ENCODE peak calls at places on chromosomes 7 and 10, in seven cellular contexts. R is body of pancreas, K is endodermal cell, N is endothelial cell of umbilical vein, M is GM10248, F is RWPE1, A is brain microvascular endothelial cell. Y is an unnamed sample.

GRCh38 chr7:151051108-151051507 is 2.8 kb downstream of the ASIC3 start:
- DNase-seq in K (peak), R (peak), M (no peak), A (peak), N (peak), F (peak), Y (no peak)

GRCh38 chr7:156919132-156919713 is 26.2 kb upstream of the LMBR1 start:
- DNase-seq in R (peak), K (no peak), N (no peak), M (no peak), F (no peak), A (no peak), Y (no peak)

GRCh38 chr10:46516660-46517416 is 39.6 kb downstream of the GPRIN2 start:
- DNase-seq in A (peak), N (peak), R (no peak), F (peak), K (peak), M (no peak), Y (no peak)

GRCh38 chr10:91034042-91034441 is 113.2 kb upstream of the ANKRD1 start:
- DNase-seq in R (no peak), A (no peak), M (no peak), K (no peak), N (no peak), F (no peak), Y (no peak)

GRCh38 chr7:96284838-96285237 is 37.1 kb downstream of the SLC25A13 start:
- DNase-seq in M (peak), N (no peak), A (no peak), R (no peak), K (no peak), F (no peak), Y (peak)

GRCh38 chr10:30467939-30468338 is 34.0 kb downstream of the MAP3K8 start:
- DNase-seq in F (no peak), A (no peak), M (peak), K (no peak), R (no peak), N (no peak), Y (peak)

GRCh38 chr7:88224596-88225275 is 4.9 kb upstream of the SRI start:
- DNase-seq in F (peak), N (no peak), K (no peak), M (no peak), R (no peak), A (peak), Y (no peak)

GRCh38 chr7:37432240-37432917 is 16.3 kb downstream of the ELMO1 start:
- DNase-seq in N (no peak), F (no peak), R (no peak), A (no peak), M (no peak), K (no peak), Y (no peak)

GRCh38 chr10:65496541-65496940 is 1429.3 kb upstream of the LRRTM3 start:
- DNase-seq in M (no peak), A (no peak), R (no peak), F (no peak), N (no peak), K (no peak), Y (no peak)

GRCh38 chr10:99854860-99855259 is 72.4 kb downstream of the ABCC2 start:
- DNase-seq in N (peak), M (no peak), K (no peak), A (peak), R (no peak), F (no peak), Y (no peak)

GRCh38 chr10:33801705-33802104 is 467.2 kb upstream of the NRP1 start:
- DNase-seq in F (peak), K (no peak), N (no peak), A (peak), M (no peak), R (no peak), Y (no peak)

GRCh38 chr10:2925631-2926030 is 141.7 kb upstream of the PFKP start:
- DNase-seq in F (no peak), K (peak), M (no peak), A (peak), R (peak), N (peak), Y (no peak)

GRCh38 chr10:30827531-30828120 is 198.1 kb upstream of the LYZL2 start:
- DNase-seq in R (no peak), N (peak), A (no peak), F (no peak), M (no peak), K (no peak), Y (no peak)

GRCh38 chr10:11910102-11910501 is 86.9 kb downstream of the PROSER2 start:
- DNase-seq in N (no peak), K (no peak), A (no peak), R (no peak), F (no peak), M (no peak), Y (no peak)

GRCh38 chr7:37510043-37510634 is 61.5 kb upstream of the ELMO1 start:
- DNase-seq in N (peak), R (no peak), M (peak), A (no peak), F (no peak), K (peak), Y (peak)

GRCh38 chr7:110534241-110534931 is 556.5 kb upstream of the LRRN3 start:
- DNase-seq in A (peak), K (no peak), R (no peak), F (peak), M (no peak), N (no peak), Y (no peak)

GRCh38 chr10:9228770-9229169 is 1174.3 kb downstream of the GATA3 start:
- DNase-seq in R (no peak), A (no peak), N (no peak), K (no peak), M (no peak), F (peak), Y (no peak)

GRCh38 chr10:70494536-70494935 is 16.0 kb downstream of the PALD1 start:
- DNase-seq in R (no peak), N (no peak), A (no peak), M (no peak), K (no peak), F (no peak), Y (peak)

GRCh38 chr7:21426286-21426957 is 1.5 kb upstream of the SP4 start:
- DNase-seq in M (no peak), K (no peak), A (no peak), N (no peak), R (no peak), F (no peak), Y (no peak)

GRCh38 chr7:74483402-74484336 is 30.0 kb downstream of the GTF2IRD1 start:
- DNase-seq in K (no peak), M (no peak), F (no peak), N (no peak), A (peak), R (peak), Y (no peak)

GRCh38 chr7:29573594-29573993 is 10.0 kb downstream of the PRR15 start:
- DNase-seq in F (no peak), R (no peak), N (no peak), A (no peak), M (no peak), K (no peak), Y (no peak)

GRCh38 chr10:78600121-78600665 is 468.6 kb upstream of the ZMIZ1 start:
- DNase-seq in K (peak), F (no peak), A (no peak), R (no peak), N (no peak), M (no peak), Y (no peak)

GRCh38 chr10:114825513-114826253 is 4.1 kb downstream of the FHIP2A start:
- DNase-seq in M (peak), A (peak), K (no peak), N (peak), R (no peak), F (no peak), Y (peak)

GRCh38 chr7:137324796-137325700 is 18.5 kb downstream of the PTN start:
- DNase-seq in M (no peak), R (no peak), K (no peak), A (no peak), N (no peak), F (no peak), Y (no peak)

GRCh38 chr7:95011156-95011928 is 103.9 kb downstream of the PPP1R9A start:
- DNase-seq in R (no peak), F (peak), A (peak), N (no peak), K (no peak), M (no peak), Y (no peak)

GRCh38 chr7:12570529-12571461 is at the start of gene SCIN:
- DNase-seq in K (peak), M (peak), N (peak), F (peak), A (peak), R (peak), Y (no peak)

GRCh38 chr7:29342761-29343160 is 148.2 kb downstream of the CHN2 start:
- DNase-seq in K (peak), N (no peak), A (no peak), M (no peak), R (no peak), F (peak), Y (no peak)

GRCh38 chr7:87317691-87318245 is 27.7 kb upstream of the CROT start:
- DNase-seq in R (no peak), A (no peak), M (no peak), N (no peak), F (peak), K (no peak), Y (no peak)

GRCh38 chr10:94046152-94046551 is 52.4 kb downstream of the PLCE1 start:
- DNase-seq in K (peak), R (no peak), F (no peak), N (no peak), M (no peak), A (no peak), Y (no peak)

GRCh38 chr7:148772297-148773089 is 73.8 kb downstream of the CUL1 start:
- DNase-seq in R (no peak), M (no peak), K (no peak), F (peak), A (peak), N (peak), Y (no peak)

GRCh38 chr7:55457801-55458200 is 92.7 kb downstream of the LANCL2 start:
- DNase-seq in R (no peak), K (no peak), A (no peak), F (no peak), M (no peak), N (no peak), Y (no peak)
- TF ChIP-seq CTCF in R (no peak), K (no peak), A (no peak), F (no peak), M (no peak), N (no peak), Y (no peak)

GRCh38 chr7:2670720-2671391 is 17.1 kb upstream of the AMZ1 start:
- DNase-seq in R (peak), M (peak), F (peak), K (peak), N (peak), A (peak), Y (peak)
- TF ChIP-seq CTCF in R (peak), M (peak), F (peak), K (peak), N (peak), A (peak), Y (peak)

GRCh38 chr10:14774214-14774580 is 500 bp downstream of the FAM107B start:
- DNase-seq in N (no peak), K (no peak), M (no peak), A (no peak), F (no peak), R (no peak), Y (no peak)

GRCh38 chr10:14772399-14772798 is 2.3 kb downstream of the FAM107B start:
- DNase-seq in A (no peak), N (no peak), F (no peak), R (no peak), M (no peak), K (no peak), Y (no peak)

GRCh38 chr10:14774797-14775196 is at the start of gene FAM107B:
- DNase-seq in N (no peak), R (no peak), A (no peak), F (no peak), M (no peak), K (no peak), Y (no peak)

GRCh38 chr10:14775656-14776055 is 959 bp upstream of the FAM107B start:
- DNase-seq in R (no peak), F (no peak), K (no peak), A (no peak), M (no peak), N (no peak), Y (no peak)

GRCh38 chr10:14773551-14774213 is 1.0 kb downstream of the FAM107B start:
- DNase-seq in F (no peak), R (no peak), N (no peak), M (no peak), A (no peak), K (no peak), Y (no peak)
- TF ChIP-seq CTCF in F (no peak), R (peak), N (no peak), M (no peak), A (no peak), K (peak), Y (no peak)

DNA sequence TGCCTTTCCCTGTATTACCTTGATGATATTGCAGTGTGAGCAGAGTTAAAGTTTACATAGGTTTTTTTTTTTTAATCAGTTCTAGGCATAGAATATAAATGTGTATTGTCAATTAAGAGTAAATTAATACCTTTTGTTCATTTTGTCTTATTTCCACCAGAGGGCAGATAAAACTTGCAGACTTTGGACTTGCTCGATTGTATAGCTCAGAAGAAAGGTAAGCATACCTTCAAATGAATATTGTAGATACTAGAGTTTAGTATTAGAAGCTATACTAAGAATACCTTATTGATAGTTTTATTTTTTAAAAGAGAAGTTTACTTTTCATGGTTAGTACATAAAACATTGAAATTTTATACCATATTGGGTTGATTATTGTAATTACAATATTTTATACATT is 86.8 kb downstream of the MPLKIP start:
- DNase-seq in M (no peak), A (no peak), F (no peak), R (no peak), K (no peak), N (no peak), Y (no peak)
- TF ChIP-seq CTCF in M (no peak), A (peak), F (peak), R (peak), K (peak), N (no peak), Y (no peak)

GRCh38 chr10:88880287-88881094 is 446 bp downstream of the STAMBPL1 start:
- DNase-seq in K (peak), R (peak), A (peak), F (peak), M (peak), N (peak), Y (peak)
- TF ChIP-seq CTCF in K (peak), R (peak), A (peak), F (peak), M (peak), N (peak), Y (no peak)

GRCh38 chr7:46774515-46774914 is 807.4 kb downstream of the TNS3 start:
- DNase-seq in K (no peak), F (no peak), R (no peak), M (no peak), N (no peak), A (no peak), Y (no peak)

GRCh38 chr7:46772740-46773139 is 809.2 kb downstream of the TNS3 start:
- DNase-seq in R (no peak), M (no peak), A (no peak), F (no peak), K (no peak), N (no peak), Y (no peak)

GRCh38 chr7:46775020-46775419 is 806.9 kb downstream of the TNS3 start:
- DNase-seq in R (no peak), K (no peak), N (no peak), F (no peak), A (no peak), M (no peak), Y (no peak)

GRCh38 chr7:46775776-46776175 is 806.1 kb downstream of the TNS3 start:
- DNase-seq in N (no peak), A (no peak), K (no peak), F (no peak), M (no peak), R (no peak), Y (no peak)

GRCh38 chr7:46776790-46777189 is 805.1 kb downstream of the TNS3 start:
- DNase-seq in R (no peak), N (peak), F (no peak), K (no peak), M (no peak), A (no peak), Y (no peak)
- TF ChIP-seq CTCF in R (peak), N (peak), F (no peak), K (peak), M (no peak), A (peak), Y (no peak)

GRCh38 chr7:40899151-40899550 is 764.3 kb downstream of the SUGCT start:
- DNase-seq in N (no peak), R (no peak), M (no peak), K (no peak), A (no peak), F (peak), Y (no peak)
- TF ChIP-seq CTCF in N (no peak), R (no peak), M (no peak), K (no peak), A (no peak), F (no peak), Y (no peak)